ENCODE peak calls at places on chromosomes 11 and 22, in six cellular contexts. D is HCT116, J is GM23338, Q is fibroblast of lung, M is H9, N is neural progenitor cell. E is an unnamed sample.

GRCh38 chr22:17106161-17106784 is 14.9 kb downstream of the TMEM121B start:
- DNase-seq in D (no peak), N (peak), M (no peak), Q (no peak), J (peak), E (no peak)

GRCh38 chr11:1825039-1825740 is 9.6 kb upstream of the SYT8 start:
- DNase-seq in N (peak), D (no peak), M (peak), J (peak), Q (no peak), E (peak)

GRCh38 chr11:102283088-102283487 is 34.2 kb upstream of the BIRC3 start:
- DNase-seq in N (no peak), Q (peak), M (no peak), D (no peak), J (no peak), E (no peak)

GRCh38 chr11:70064011-70064725 is 13.9 kb upstream of the ANO1 start:
- DNase-seq in J (no peak), D (no peak), Q (no peak), N (no peak), M (peak), E (no peak)

GRCh38 chr11:8138526-8138925 is 30.3 kb downstream of the RIC3 start:
- DNase-seq in N (no peak), D (no peak), J (no peak), Q (no peak), M (no peak), E (no peak)

GRCh38 chr11:38304926-38305325 is 1706.9 kb upstream of the RAG2 start:
- DNase-seq in J (no peak), D (no peak), Q (no peak), M (no peak), N (no peak), E (no peak)

GRCh38 chr11:46456676-46457432 is 65.3 kb upstream of the CHRM4 start:
- DNase-seq in M (no peak), D (no peak), J (no peak), N (peak), Q (no peak), E (no peak)

GRCh38 chr22:43260818-43261217 is 73.9 kb upstream of the TTLL12 start:
- DNase-seq in M (no peak), Q (no peak), J (no peak), N (no peak), D (no peak), E (no peak)

GRCh38 chr11:117604349-117604995 is 192.5 kb downstream of the DSCAML1 start:
- DNase-seq in M (no peak), Q (peak), N (no peak), D (no peak), J (no peak), E (no peak)

GRCh38 chr11:26335903-26336302 is 4.0 kb downstream of the ANO3 start:
- DNase-seq in Q (no peak), D (no peak), N (no peak), J (no peak), M (no peak), E (no peak)

GRCh38 chr11:133940034-133940433 is 16.7 kb downstream of the IGSF9B start:
- DNase-seq in Q (no peak), J (no peak), D (no peak), M (no peak), N (no peak), E (no peak)

GRCh38 chr22:38728899-38729796 is 23.4 kb downstream of the GTPBP1 start:
- DNase-seq in M (no peak), N (no peak), D (no peak), J (no peak), Q (no peak), E (no peak)

GRCh38 chr11:86672007-86672621 is at the start of gene ME3:
- DNase-seq in N (peak), D (no peak), M (peak), Q (peak), J (peak), E (peak)

GRCh38 chr11:27934830-27935145 is 173.2 kb downstream of the KIF18A start:
- DNase-seq in N (no peak), J (no peak), D (peak), M (no peak), Q (peak), E (no peak)

GRCh38 chr22:39999144-39999757 is 4.5 kb downstream of the FAM83F start:
- DNase-seq in D (no peak), Q (peak), N (peak), M (no peak), J (no peak), E (no peak)

GRCh38 chr11:76664578-76665061 is 5.9 kb downstream of the LRRC32 start:
- DNase-seq in J (no peak), Q (no peak), N (no peak), M (peak), D (no peak), E (no peak)

GRCh38 chr11:76666830-76667229 is 3.7 kb downstream of the LRRC32 start:
- DNase-seq in J (no peak), Q (no peak), M (peak), D (no peak), N (no peak), E (no peak)

GRCh38 chr11:76666408-76666807 is 4.1 kb downstream of the LRRC32 start:
- DNase-seq in Q (peak), M (peak), D (no peak), N (peak), J (peak), E (no peak)

GRCh38 chr11:76665172-76665571 is 5.4 kb downstream of the LRRC32 start:
- DNase-seq in J (no peak), N (no peak), D (no peak), Q (no peak), M (peak), E (no peak)

DNA sequence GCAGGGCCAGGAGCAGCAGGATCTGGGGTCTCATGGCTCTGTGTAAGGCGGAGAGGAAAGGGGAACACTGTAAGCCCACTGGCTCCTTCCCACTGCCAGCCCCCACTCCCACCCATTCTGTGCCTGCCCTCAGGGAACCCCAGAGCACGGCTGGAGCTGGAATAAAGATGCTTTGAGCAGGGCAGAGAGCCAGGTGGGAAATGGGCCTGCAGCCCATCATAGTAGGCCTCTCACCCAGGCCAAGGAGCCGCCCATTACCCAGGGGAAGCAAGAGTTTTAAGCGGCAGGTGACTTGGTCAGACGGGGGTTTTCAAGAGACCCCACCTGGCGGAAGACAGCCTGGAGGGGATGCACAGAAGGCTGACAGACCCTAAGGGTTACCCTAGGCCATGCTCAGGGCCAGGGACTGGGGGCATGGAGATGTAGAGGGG is 4.6 kb downstream of the LRRC32 start:
- DNase-seq in D (no peak), J (no peak), N (no peak), Q (no peak), M (peak), E (no peak)
- H2AFZ ChIP-seq in D (no peak), J (no peak), N (peak), Q (no peak), M (no peak), E (peak)

DNA sequence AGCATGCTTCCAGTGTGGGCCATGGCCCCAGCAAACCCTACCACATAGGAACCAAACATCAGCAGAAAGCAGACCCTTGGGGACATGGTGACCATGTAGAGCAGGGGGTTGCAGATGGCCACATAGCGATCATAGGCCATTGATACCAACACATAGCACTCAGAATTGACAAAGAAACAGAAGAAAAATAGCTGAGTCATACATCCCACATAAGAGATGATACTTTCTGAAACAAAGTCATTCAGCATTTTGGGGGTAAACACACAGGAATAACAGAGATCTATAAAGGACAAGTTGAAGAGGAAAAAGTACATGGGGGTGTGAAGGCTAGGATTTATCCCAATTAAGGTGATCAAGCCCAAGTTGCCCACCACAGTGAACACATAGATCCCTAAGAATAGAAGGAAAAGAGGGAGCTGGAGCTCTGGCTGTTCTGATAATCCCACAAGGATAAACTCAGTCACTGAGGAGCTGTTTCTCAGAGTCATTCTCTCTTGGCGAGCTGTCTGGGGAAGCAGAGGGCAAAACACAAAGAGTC is at the start of gene OR8B4:
- DNase-seq in J (no peak), N (no peak), M (no peak), D (no peak), Q (no peak), E (no peak)
- H2AFZ ChIP-seq in J (no peak), N (no peak), M (no peak), D (no peak), Q (no peak), E (no peak)

DNA sequence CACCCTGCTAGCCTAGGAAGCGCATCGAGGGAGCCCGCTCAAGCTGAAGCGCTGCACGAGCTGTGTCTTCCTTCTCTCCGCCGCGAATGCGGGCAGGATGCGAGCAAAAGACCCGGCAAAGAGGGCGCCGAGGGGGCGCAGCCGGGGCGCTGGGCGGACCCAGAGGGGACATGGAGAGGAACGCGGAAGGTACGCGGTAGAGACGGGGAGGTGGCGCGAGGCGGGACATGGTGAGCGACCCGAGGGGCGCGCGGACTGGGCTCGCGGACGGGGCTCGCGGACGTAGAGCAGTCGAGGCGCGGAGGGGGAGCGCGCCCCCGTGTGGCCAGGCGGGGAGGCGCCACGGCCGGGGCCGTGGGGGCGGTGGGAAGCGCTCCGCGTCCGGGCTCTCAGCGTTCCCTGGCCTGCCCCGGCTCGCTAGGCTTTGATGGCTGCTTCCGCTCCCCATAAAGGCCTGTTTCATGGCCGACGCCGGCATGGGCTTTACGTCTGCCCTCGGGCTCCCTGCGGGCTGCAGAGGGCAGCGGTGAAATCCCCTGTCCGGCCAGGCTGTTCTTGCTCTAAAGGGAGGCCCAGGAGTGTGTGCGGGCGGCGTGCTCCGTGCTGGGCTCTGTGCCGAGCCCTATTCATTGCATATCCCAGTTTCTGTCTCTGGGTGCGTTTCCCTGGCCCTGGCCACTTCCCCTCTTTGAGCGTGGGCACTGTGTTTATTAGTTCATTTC is 31.2 kb upstream of the TRIM29 start:
- DNase-seq in M (peak), N (peak), Q (peak), J (peak), D (no peak), E (peak)
- H2AFZ ChIP-seq in M (no peak), N (peak), Q (peak), J (peak), D (peak), E (peak)

DNA sequence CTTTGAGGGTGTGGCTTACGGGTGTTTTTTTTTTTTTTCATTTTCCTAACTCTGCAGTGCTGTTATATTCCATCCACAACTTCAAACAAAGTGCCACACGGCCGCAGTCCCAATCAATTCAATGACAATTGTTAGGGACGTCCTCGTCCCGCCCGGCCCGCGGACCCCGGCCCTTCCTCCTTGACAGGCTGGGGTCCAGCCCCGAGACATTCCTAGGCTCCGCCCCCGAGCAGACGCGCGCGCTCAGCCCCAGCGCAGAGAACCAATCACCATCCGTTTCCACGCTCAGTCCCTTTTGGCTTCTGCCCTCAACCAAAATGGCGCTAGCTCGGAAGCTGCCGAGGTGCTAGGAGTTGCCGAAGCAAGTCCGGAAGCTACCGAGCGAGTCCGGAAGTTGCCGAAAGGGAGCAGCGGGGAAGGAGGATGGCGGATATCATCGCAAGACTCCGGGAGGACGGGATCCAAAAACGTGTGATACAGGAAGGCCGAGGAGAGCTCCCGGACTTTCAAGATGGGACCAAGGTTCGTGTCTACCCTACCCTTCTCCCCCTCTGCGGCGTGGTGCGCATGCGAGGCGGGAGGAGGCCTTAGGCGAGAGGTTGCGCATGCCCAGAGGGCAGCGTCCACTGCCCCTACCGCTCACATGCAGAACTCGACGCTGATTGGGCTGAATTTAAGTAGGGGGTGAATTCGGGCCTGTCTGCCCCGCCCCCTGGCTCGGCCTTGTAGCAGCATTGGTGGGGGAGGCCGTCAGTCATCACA is at the start of gene AIP:
- DNase-seq in J (peak), N (peak), D (peak), Q (peak), M (peak), E (peak)
- H2AFZ ChIP-seq in J (peak), N (peak), D (peak), Q (peak), M (no peak), E (peak)

GRCh38 chr22:46295277-46295971 is 1.2 kb upstream of the GTSE1 start:
- DNase-seq in J (no peak), M (no peak), Q (no peak), N (no peak), D (no peak), E (no peak)
- H2AFZ ChIP-seq in J (peak), M (no peak), Q (peak), N (no peak), D (no peak), E (peak)

GRCh38 chr22:37658133-37659065 is at the start of gene PDXP:
- DNase-seq in J (peak), M (peak), D (peak), Q (peak), N (peak), E (peak)

GRCh38 chr22:37657590-37658132 is 862 bp upstream of the PDXP start:
- DNase-seq in N (peak), M (no peak), D (no peak), Q (no peak), J (peak), E (no peak)

GRCh38 chr22:37660709-37661045 is 2.2 kb downstream of the PDXP start:
- DNase-seq in D (no peak), N (no peak), M (no peak), Q (no peak), J (no peak), E (no peak)

GRCh38 chr22:37659897-37660708 is 1.6 kb downstream of the PDXP start:
- DNase-seq in M (no peak), J (no peak), Q (no peak), N (no peak), D (no peak), E (no peak)

DNA sequence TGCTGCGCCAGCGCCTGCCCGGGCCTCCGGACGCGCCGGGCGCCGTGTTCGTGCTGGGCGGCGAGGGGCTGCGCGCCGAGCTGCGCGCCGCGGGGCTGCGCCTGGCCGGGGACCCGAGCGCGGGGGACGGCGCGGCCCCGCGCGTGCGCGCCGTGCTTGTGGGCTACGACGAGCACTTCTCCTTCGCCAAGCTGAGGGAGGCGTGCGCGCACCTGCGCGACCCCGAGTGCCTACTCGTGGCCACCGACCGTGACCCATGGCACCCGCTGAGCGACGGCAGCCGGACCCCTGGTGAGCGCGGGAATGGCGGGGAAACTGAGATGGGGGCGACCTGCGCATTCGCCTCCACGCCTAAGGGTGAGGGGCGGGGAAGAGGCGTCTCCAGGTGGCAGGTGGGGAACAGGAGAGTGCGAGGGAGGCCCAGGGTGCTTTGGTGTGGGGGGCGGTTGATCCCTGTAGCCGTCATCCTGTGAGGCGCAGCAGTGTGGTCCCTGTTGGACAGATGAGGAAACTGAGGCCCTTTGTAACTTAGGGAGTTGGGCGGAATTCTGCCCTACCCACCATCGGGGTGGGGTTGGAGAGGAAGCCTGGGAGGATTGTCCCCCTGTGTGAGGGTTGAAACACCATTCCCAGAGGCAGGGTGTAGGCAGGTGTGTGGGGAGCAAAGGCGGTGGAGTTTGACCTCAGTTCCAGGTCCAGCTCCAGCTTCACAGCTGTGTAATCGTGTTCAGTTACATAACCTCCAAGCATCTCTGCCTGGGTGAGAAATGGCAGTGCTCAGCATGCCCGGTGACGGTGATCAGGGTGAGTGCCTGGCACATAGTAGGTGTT is 758 bp downstream of the PDXP start:
- DNase-seq in Q (no peak), M (no peak), D (no peak), N (no peak), J (no peak), E (no peak)
- H2AFZ ChIP-seq in Q (no peak), M (no peak), D (no peak), N (no peak), J (no peak), E (peak)